ENCODE peak calls at places on chromosome 21, in five cellular contexts. M is astrocyte, I is ovary, C is Calu3, B is HFFc6. X is an unnamed sample.

GRCh38 chr21:28226563-28226962 is 766.1 kb downstream of the LTN1 start:
- DNase-seq in B (no peak), I (no peak), C (no peak), M (no peak), X (no peak)

GRCh38 chr21:14768042-14768441 is 221.9 kb upstream of the SAMSN1 start:
- DNase-seq in C (no peak), M (no peak), B (no peak), I (no peak), X (no peak)

GRCh38 chr21:42493109-42494060 is 2.6 kb downstream of the RSPH1 start:
- DNase-seq in B (no peak), C (no peak), M (no peak), I (no peak), X (no peak)

GRCh38 chr21:42751866-42752265 is 98.4 kb downstream of the PDE9A start:
- DNase-seq in B (no peak), I (no peak), C (no peak), M (no peak), X (no peak)

GRCh38 chr21:45135122-45135521 is 60.7 kb downstream of the ADARB1 start:
- DNase-seq in I (no peak), M (no peak), C (no peak), B (no peak), X (no peak)

GRCh38 chr21:32612075-32612998 is at the start of gene CFAP298:
- DNase-seq in I (peak), C (peak), B (peak), M (peak), X (peak)

GRCh38 chr21:17343055-17343454 is 169.8 kb upstream of the CXADR start:
- DNase-seq in I (no peak), C (peak), B (no peak), M (peak), X (no peak)

GRCh38 chr21:30257773-30258172 is 25.0 kb downstream of the KRTAP24-1 start:
- DNase-seq in M (no peak), C (peak), B (no peak), I (no peak), X (no peak)

GRCh38 chr21:28818663-28819278 is 173.9 kb downstream of the LTN1 start:
- DNase-seq in M (no peak), I (no peak), C (no peak), B (peak), X (no peak)

GRCh38 chr21:27026501-27026900 is 59.6 kb upstream of the ADAMTS5 start:
- DNase-seq in I (no peak), B (no peak), M (no peak), C (no peak), X (no peak)

GRCh38 chr21:38930838-38931237 is 125.1 kb downstream of the ETS2 start:
- DNase-seq in B (peak), M (no peak), I (no peak), C (no peak), X (no peak)

GRCh38 chr21:46145159-46145839 is 10.1 kb downstream of the FTCD start:
- DNase-seq in I (peak), M (no peak), C (no peak), B (no peak), X (no peak)

GRCh38 chr21:29887313-29888009 is 52.3 kb downstream of the GRIK1 start:
- DNase-seq in C (no peak), M (no peak), I (no peak), B (no peak), X (no peak)

GRCh38 chr21:45331521-45332257 is 44.0 kb upstream of the POFUT2 start:
- DNase-seq in B (no peak), M (no peak), I (peak), C (no peak), X (no peak)

GRCh38 chr21:38358098-38358497 is 101.3 kb downstream of the KCNJ15 start:
- DNase-seq in B (no peak), I (no peak), M (no peak), C (no peak), X (no peak)

GRCh38 chr21:35829014-35829525 is 231.3 kb downstream of the SETD4 start:
- DNase-seq in M (no peak), B (no peak), I (no peak), C (no peak), X (no peak)

GRCh38 chr21:15853126-15853525 is 123.3 kb downstream of the USP25 start:
- DNase-seq in C (no peak), B (no peak), I (no peak), M (no peak), X (no peak)

GRCh38 chr21:42366292-42367010 is at the start of gene TFF1:
- DNase-seq in M (peak), I (no peak), B (no peak), C (peak), X (no peak)

GRCh38 chr21:24076179-24076578 is 1531.1 kb downstream of the MRPL39 start:
- DNase-seq in I (no peak), B (no peak), C (no peak), M (peak), X (no peak)

GRCh38 chr21:35732788-35733187 is 327.5 kb downstream of the SETD4 start:
- DNase-seq in B (no peak), M (no peak), C (peak), I (no peak), X (no peak)

GRCh38 chr21:46048926-46049889 is 48.7 kb upstream of the COL6A2 start:
- DNase-seq in M (peak), B (peak), I (peak), C (no peak), X (no peak)

GRCh38 chr21:33808715-33809367 is 106.8 kb downstream of the ATP5PO start:
- DNase-seq in M (no peak), B (no peak), C (no peak), I (no peak), X (no peak)

GRCh38 chr21:38918629-38919346 is 113.1 kb downstream of the ETS2 start:
- DNase-seq in B (no peak), C (no peak), M (no peak), I (no peak), X (no peak)

GRCh38 chr21:44455524-44456206 is 355 bp downstream of the LRRC3 start:
- DNase-seq in I (peak), B (no peak), M (no peak), C (peak), X (no peak)

GRCh38 chr21:42032266-42032665 is 22.1 kb upstream of the ZBTB21 start:
- DNase-seq in C (no peak), M (no peak), I (no peak), B (no peak), X (no peak)

GRCh38 chr21:36917487-36918158 is 48.8 kb downstream of the HLCS start:
- DNase-seq in M (peak), I (no peak), B (no peak), C (peak), X (no peak)

GRCh38 chr21:33373451-33373850 is 29.8 kb upstream of the IFNGR2 start:
- DNase-seq in M (no peak), B (peak), I (no peak), C (no peak), X (no peak)

GRCh38 chr21:44886113-44887075 is 12.9 kb upstream of the PTTG1IP start:
- DNase-seq in B (no peak), C (no peak), M (no peak), I (no peak), X (no peak)

GRCh38 chr21:44547656-44548331 is 3.5 kb downstream of the KRTAP10-2 start:
- DNase-seq in M (no peak), I (no peak), C (no peak), B (no peak), X (no peak)

GRCh38 chr21:41897690-41898089 is 18.5 kb upstream of the PRDM15 start:
- DNase-seq in I (no peak), C (no peak), B (no peak), M (no peak), X (no peak)

GRCh38 chr21:26112127-26112742 is 58.3 kb downstream of the APP start:
- DNase-seq in I (no peak), M (no peak), B (no peak), C (no peak), X (no peak)

GRCh38 chr21:38832664-38833063 is 26.9 kb downstream of the ETS2 start:
- DNase-seq in B (no peak), C (no peak), I (no peak), M (no peak), X (no peak)

GRCh38 chr21:44853601-44854390 is 19.7 kb downstream of the PTTG1IP start:
- DNase-seq in I (no peak), B (no peak), C (no peak), M (no peak), X (no peak)

GRCh38 chr21:35179990-35180557 is 131.0 kb upstream of the RUNX1 start:
- DNase-seq in I (no peak), M (peak), B (peak), C (peak), X (peak)

GRCh38 chr21:28239345-28239744 is 753.3 kb downstream of the LTN1 start:
- DNase-seq in M (no peak), I (no peak), C (no peak), B (no peak), X (no peak)

X was measured in DMS 273 treated with DMSO at 0.1 percent for 48 hours.